ENCODE peak calls at places on chromosomes 1 and 21, in eight cellular contexts. O, V, G, J, Y, H, N and U are unnamed samples.

GRCh38 chr1:85264150-85264549 is 4.7 kb upstream of the C1orf52 start:
- DNase-seq in H (peak; percentile 18), G (no peak), Y (no peak), V (no peak), J (no peak), O (peak; percentile 49), N (no peak), U (no peak)

GRCh38 chr1:185860316-185860715 is 126.1 kb downstream of the HMCN1 start:
- DNase-seq in H (no peak), G (no peak), N (no peak), Y (no peak), J (no peak), V (no peak), O (no peak), U (no peak)

GRCh38 chr1:93021539-93022134 is 57.4 kb upstream of the MTF2 start:
- DNase-seq in V (no peak), O (no peak), G (no peak), J (no peak), H (no peak), N (peak; percentile 67), Y (no peak), U (no peak)

GRCh38 chr1:16352842-16353535 is 709 bp upstream of the FBXO42 start:
- DNase-seq in O (no peak), Y (no peak), V (no peak), G (no peak), H (no peak), J (no peak), N (peak; percentile 44), U (no peak)

GRCh38 chr1:205346956-205347574 is 9.7 kb downstream of the KLHDC8A start:
- DNase-seq in V (no peak), J (no peak), Y (no peak), N (no peak), G (no peak), O (peak; percentile 21), H (no peak), U (no peak)

GRCh38 chr1:169184812-169185211 is 78.3 kb downstream of the ATP1B1 start:
- DNase-seq in V (no peak), Y (no peak), J (no peak), N (no peak), G (no peak), O (no peak), H (no peak), U (no peak)

GRCh38 chr1:67372136-67372535 is 58.1 kb downstream of the SERBP1 start:
- DNase-seq in Y (no peak), N (no peak), J (no peak), H (peak; percentile 44), V (no peak), O (peak; percentile 35), G (no peak), U (no peak)

GRCh38 chr1:172203135-172203823 is 217.2 kb upstream of the C1orf105 start:
- DNase-seq in N (no peak), O (no peak), V (no peak), G (no peak), H (no peak), J (no peak), Y (no peak), U (no peak)

GRCh38 chr21:37365657-37366487 is 701 bp upstream of the DYRK1A start:
- DNase-seq in G (peak; percentile 84), V (no peak), N (peak; percentile 81), Y (peak; percentile 81), J (peak; percentile 28), O (peak; percentile 73), H (peak; percentile 78), U (peak; percentile 55)

GRCh38 chr1:200336111-200336845 is 73.6 kb downstream of the ZNF281 start:
- DNase-seq in O (peak; percentile 50), V (no peak), J (no peak), H (peak; percentile 59), N (no peak), Y (no peak), G (no peak), U (no peak)

GRCh38 chr1:204826970-204827369 is 43.7 kb upstream of the NFASC start:
- DNase-seq in G (no peak), O (no peak), Y (no peak), V (no peak), J (no peak), H (no peak), N (peak; percentile 65), U (no peak)

GRCh38 chr1:227343727-227344551 is 25.6 kb upstream of the CDC42BPA start:
- DNase-seq in O (peak; percentile 89), N (no peak), Y (no peak), G (no peak), H (peak; percentile 89), J (no peak), V (peak; percentile 83), U (no peak)

GRCh38 chr21:40706806-40707205 is 140.2 kb downstream of the DSCAM start:
- DNase-seq in N (no peak), J (no peak), O (peak; percentile 58), V (no peak), H (no peak), Y (no peak), G (no peak), U (no peak)

GRCh38 chr1:154419620-154420020 is 14.5 kb downstream of the IL6R start:
- DNase-seq in G (no peak), J (peak; percentile 52), H (peak; percentile 97), N (no peak), V (peak; percentile 78), O (peak; percentile 81), Y (peak; percentile 97), U (no peak)

GRCh38 chr21:43923391-43923790 is 58.4 kb downstream of the AGPAT3 start:
- DNase-seq in G (no peak), J (no peak), N (no peak), V (no peak), H (no peak), O (no peak), Y (no peak), U (no peak)

GRCh38 chr1:241624925-241625324 is 15.2 kb downstream of the CHML start:
- DNase-seq in N (no peak), G (no peak), H (no peak), O (no peak), Y (no peak), V (no peak), J (no peak), U (no peak)

GRCh38 chr21:26883768-26884167 is 38.6 kb upstream of the ADAMTS1 start:
- DNase-seq in H (no peak), N (no peak), G (no peak), V (no peak), O (no peak), J (no peak), Y (no peak), U (no peak)

GRCh38 chr1:77267035-77267434 is 14.8 kb upstream of the AK5 start:
- DNase-seq in H (no peak), O (no peak), V (no peak), Y (no peak), G (no peak), J (no peak), N (no peak), U (no peak)

GRCh38 chr1:77263708-77264107 is 18.1 kb upstream of the AK5 start:
- DNase-seq in N (no peak), O (no peak), J (no peak), H (no peak), Y (no peak), G (no peak), V (no peak), U (no peak)

GRCh38 chr1:77265180-77265579 is 16.6 kb upstream of the AK5 start:
- DNase-seq in N (no peak), J (no peak), O (no peak), G (no peak), H (no peak), V (no peak), Y (no peak), U (no peak)
- TF ChIP-seq CTCF in N (no peak), J (no peak), O (no peak), G (no peak), H (no peak), V (no peak), Y (no peak), U (no peak)

GRCh38 chr1:115278241-115278640 is 59.8 kb downstream of the NGF start:
- DNase-seq in G (no peak), V (no peak), J (no peak), H (no peak), N (no peak), O (no peak), Y (no peak), U (no peak)

GRCh38 chr1:115280073-115280472 is 58.0 kb downstream of the NGF start:
- DNase-seq in N (no peak), H (no peak), V (peak; percentile 83), Y (no peak), O (no peak), J (no peak), G (no peak), U (no peak)

GRCh38 chr1:115277276-115277675 is 60.8 kb downstream of the NGF start:
- DNase-seq in H (no peak), Y (no peak), G (no peak), V (no peak), N (no peak), J (no peak), O (peak; percentile 86), U (no peak)

GRCh38 chr1:115274467-115274866 is 63.6 kb downstream of the NGF start:
- DNase-seq in O (no peak), N (peak; percentile 9), V (no peak), G (no peak), J (no peak), Y (no peak), H (no peak), U (no peak)

GRCh38 chr1:115275216-115275615 is 62.8 kb downstream of the NGF start:
- DNase-seq in J (no peak), G (no peak), V (no peak), O (no peak), Y (no peak), N (peak; percentile 30), H (no peak), U (no peak)
- TF ChIP-seq CTCF in J (no peak), G (peak; percentile 59), V (peak; percentile 52), O (peak; percentile 45), Y (peak; percentile 22), N (peak; percentile 58), H (peak; percentile 45), U (peak; percentile 41)

GRCh38 chr1:47215713-47216112 is 16.3 kb downstream of the TAL1 start:
- DNase-seq in N (peak; percentile 51), G (no peak), V (no peak), O (no peak), Y (no peak), J (no peak), H (no peak), U (no peak)
- TF ChIP-seq CTCF in N (no peak), G (no peak), V (no peak), O (no peak), Y (no peak), J (no peak), H (no peak), U (no peak)

DNA sequence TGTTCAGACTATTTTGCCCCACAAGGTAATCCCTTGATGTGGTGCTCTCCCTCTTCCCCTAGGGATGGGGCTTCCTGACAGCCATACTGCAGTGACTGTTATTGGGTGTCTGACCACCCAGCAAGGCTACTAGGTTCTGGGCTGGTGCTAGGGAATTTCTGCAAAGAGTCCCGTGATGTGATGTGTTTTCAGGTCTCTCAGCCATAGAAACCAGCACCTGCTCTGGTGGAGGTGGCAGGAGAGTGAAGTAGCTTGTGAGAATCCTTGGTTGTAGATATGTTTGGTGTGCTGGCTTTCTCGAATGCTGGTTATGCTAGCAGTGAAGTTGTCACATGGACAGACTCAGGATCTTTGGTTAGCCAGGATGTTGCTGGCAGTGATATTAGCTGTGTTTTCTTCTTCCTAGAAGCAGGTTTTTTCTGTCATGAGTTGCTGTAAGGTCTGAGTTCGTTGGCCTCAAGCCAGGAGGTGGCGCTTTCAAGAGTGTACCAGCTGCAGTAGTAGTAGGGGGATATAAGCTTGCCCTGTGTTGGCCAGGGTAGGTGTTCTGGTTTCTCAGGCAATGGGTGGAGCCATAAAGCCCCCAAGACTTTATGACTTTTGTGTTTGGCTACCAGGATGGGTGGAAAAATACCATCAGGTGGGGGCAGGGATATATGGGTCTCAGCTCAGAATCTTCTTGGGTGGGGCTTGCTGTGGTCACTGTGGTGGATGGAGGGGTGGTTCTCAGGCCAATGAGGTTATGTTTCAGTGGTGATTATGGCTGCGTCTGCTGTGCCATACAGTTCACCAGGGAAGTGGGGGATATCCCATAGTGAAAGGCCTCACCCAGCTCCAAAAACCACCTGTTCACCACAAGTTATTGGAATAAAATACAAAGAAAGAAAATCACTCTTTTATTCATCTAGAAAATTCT is 1112.3 kb downstream of the KCNT2 start:
- DNase-seq in Y (no peak), N (no peak), O (no peak), G (no peak), H (no peak), V (no peak), J (no peak), U (no peak)
- TF ChIP-seq CTCF in Y (no peak), N (no peak), O (no peak), G (no peak), H (no peak), V (no peak), J (no peak), U (no peak)